ENCODE peak calls at places on chromosomes 13 and 19, in eight cellular contexts. W, B, Z, E, T, X, N and Y are unnamed samples.

GRCh38 chr13:97018029-97018819 is 23.9 kb upstream of the OXGR1 start:
- DNase-seq in T (peak; percentile 68), X (peak; percentile 23), Z (no peak), E (no peak), N (no peak), W (peak; percentile 24), B (peak; percentile 41), Y (no peak)

GRCh38 chr13:81012031-81012430 is 671.1 kb upstream of the SPRY2 start:
- DNase-seq in N (no peak), E (no peak), W (no peak), X (no peak), B (no peak), T (no peak), Z (no peak), Y (no peak)

GRCh38 chr13:109100705-109101104 is 471.3 kb downstream of the MYO16 start:
- DNase-seq in X (no peak), N (no peak), Z (no peak), T (no peak), W (peak; percentile 55), E (no peak), B (no peak), Y (no peak)

GRCh38 chr13:44449999-44450821 is 76.6 kb downstream of the SERP2 start:
- DNase-seq in W (no peak), X (no peak), T (no peak), Z (no peak), E (no peak), N (no peak), B (no peak), Y (no peak)

GRCh38 chr13:34731486-34731885 is 210.6 kb upstream of the NBEA start:
- DNase-seq in E (no peak), X (no peak), N (no peak), Z (no peak), T (no peak), B (no peak), W (no peak), Y (no peak)

GRCh38 chr13:66948910-66949309 is 281.2 kb downstream of the PCDH9 start:
- DNase-seq in N (no peak), X (no peak), T (no peak), B (no peak), W (no peak), Z (no peak), E (no peak), Y (no peak)

GRCh38 chr19:43847884-43848283 is 20.8 kb downstream of the ZNF283 start:
- DNase-seq in X (no peak), W (no peak), Z (no peak), B (no peak), E (no peak), T (no peak), N (no peak), Y (no peak)

GRCh38 chr19:51600940-51601575 is 29.1 kb downstream of the SIGLEC5 start:
- DNase-seq in T (peak; percentile 74), W (no peak), B (no peak), E (no peak), X (no peak), Z (no peak), N (no peak), Y (no peak)

GRCh38 chr19:51158474-51159129 is 16.5 kb downstream of the SIGLEC7 start:
- DNase-seq in T (peak; percentile 80), Z (peak; percentile 57), E (no peak), B (peak; percentile 60), N (peak; percentile 55), X (no peak), W (peak; percentile 47), Y (peak; percentile 92)

GRCh38 chr19:13069415-13070369 is 33.0 kb downstream of the LYL1 start:
- DNase-seq in B (no peak), Z (no peak), N (no peak), T (no peak), E (no peak), X (no peak), W (no peak), Y (no peak)

GRCh38 chr19:33758541-33759013 is 38.1 kb upstream of the KCTD15 start:
- DNase-seq in T (no peak), E (no peak), N (no peak), Z (no peak), X (no peak), W (peak; percentile 85), B (no peak), Y (no peak)

GRCh38 chr13:92994056-92994455 is 232.6 kb upstream of the GPC6 start:
- DNase-seq in T (no peak), E (no peak), X (no peak), Z (no peak), N (no peak), B (no peak), W (no peak), Y (no peak)

GRCh38 chr13:98503175-98504028 is 73.5 kb downstream of the STK24 start:
- DNase-seq in T (no peak), E (no peak), W (peak; percentile 75), N (no peak), Z (no peak), X (no peak), B (no peak), Y (no peak)

GRCh38 chr19:13153627-13154240 is 3.5 kb downstream of the IER2 start:
- DNase-seq in T (peak; percentile 65), E (peak; percentile 74), W (peak; percentile 42), X (peak; percentile 40), Z (no peak), N (peak; percentile 44), B (no peak), Y (no peak)

GRCh38 chr13:38570706-38571105 is 116.2 kb upstream of the FREM2 start:
- DNase-seq in Z (no peak), W (no peak), T (no peak), N (no peak), X (no peak), E (no peak), B (no peak), Y (no peak)

GRCh38 chr13:43110658-43111057 is 87.3 kb downstream of the DNAJC15 start:
- DNase-seq in W (no peak), E (no peak), Z (no peak), X (no peak), B (no peak), N (no peak), T (no peak), Y (no peak)
- H3K4me3 ChIP-seq in W (no peak overlapping the region), E (no peak overlapping the region), Z (no peak overlapping the region), X (no peak overlapping the region), B (no peak overlapping the region), N (no peak overlapping the region), T (no peak overlapping the region), Y (no peak overlapping the region)

GRCh38 chr13:40770934-40771618 is at the start of gene MRPS31:
- DNase-seq in W (peak; percentile 98), E (peak; percentile 95), X (peak; percentile 94), Z (peak; percentile 97), N (peak; percentile 96), T (peak; percentile 98), B (peak; percentile 87), Y (peak; percentile 99)
- TF ChIP-seq POLR2A in W (peak; percentile 81), E (peak; percentile 66), X (peak; percentile 63), Z (no peak), N (no peak), T (peak; percentile 72), B (peak; percentile 37), Y (no peak)

GRCh38 chr19:24003537-24003936 is 83.5 kb upstream of the ZNF254 start:
- DNase-seq in W (no peak), N (no peak), E (no peak), Z (no peak), X (no peak), B (no peak), T (no peak), Y (no peak)
- H3K4me3 ChIP-seq in W (no peak overlapping the region), N (no peak overlapping the region), E (no peak overlapping the region), Z (no peak overlapping the region), X (no peak overlapping the region), B (no peak overlapping the region), T (no peak overlapping the region), Y (no peak overlapping the region)

DNA sequence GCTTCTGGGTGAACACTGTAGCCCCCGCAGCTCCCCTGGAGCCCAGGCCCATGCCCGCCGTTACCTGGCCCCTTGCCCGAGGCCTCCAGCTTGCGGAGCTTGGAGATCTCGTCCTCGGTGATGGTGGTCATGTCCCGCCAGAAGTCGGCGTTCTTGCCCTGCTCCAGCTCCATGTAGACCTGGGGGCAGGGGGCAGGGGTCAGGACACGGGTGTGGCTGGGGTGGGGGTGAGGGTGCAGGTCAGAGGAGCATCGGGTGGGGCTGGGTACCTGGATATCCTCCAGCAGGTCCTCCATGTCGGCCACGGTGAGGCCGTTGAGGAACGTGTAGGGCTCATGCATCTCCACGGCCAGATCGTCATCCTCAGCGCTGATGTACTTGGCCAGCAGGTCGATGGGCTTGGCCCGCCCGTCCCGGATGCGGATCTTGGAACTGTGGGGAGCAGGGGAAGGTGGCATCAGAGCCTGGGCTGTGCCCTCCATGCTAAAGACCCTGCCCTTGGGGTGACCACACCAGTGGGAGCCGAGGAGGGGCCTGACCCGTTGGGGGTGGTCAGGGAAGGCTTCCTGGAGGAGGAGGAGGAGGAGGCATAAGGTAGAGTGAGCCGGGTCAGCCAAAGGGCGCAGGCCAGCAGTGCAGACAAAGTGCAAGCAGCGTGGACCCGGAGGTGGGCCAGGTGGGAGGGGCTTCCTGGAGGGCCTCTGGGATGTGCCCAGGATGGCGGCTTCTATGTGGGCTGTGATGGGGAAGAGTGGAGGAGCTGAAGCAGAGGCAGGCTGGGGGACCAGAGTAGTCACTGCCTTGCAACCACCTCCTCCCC is 7.6 kb downstream of the CACTIN start:
- DNase-seq in X (peak; percentile 40), E (peak; percentile 42), Z (peak; percentile 15), B (no peak), T (no peak), N (no peak), W (no peak), Y (no peak)
- TF ChIP-seq POLR2A in X (no peak), E (no peak), Z (no peak), B (no peak), T (no peak), N (no peak), W (no peak), Y (no peak)